ENCODE peak calls at places on chromosomes 12 and 14, in five cellular contexts. A is HCT116, Q is ascending aorta, G is WERI-Rb-1, Y is psoas muscle. W is an unnamed sample.

GRCh38 chr12:107359382-107359781 is 266.0 kb upstream of the CRY1 start:
- DNase-seq in Y (no peak), Q (no peak), G (no peak), A (no peak), W (no peak)

GRCh38 chr14:58565834-58566233 is 71.9 kb upstream of the DACT1 start:
- DNase-seq in Y (no peak), G (no peak), Q (no peak), A (no peak), W (no peak)

GRCh38 chr12:11771895-11772502 is 122.5 kb downstream of the ETV6 start:
- DNase-seq in A (no peak), G (no peak), Y (no peak), Q (no peak), W (no peak)

GRCh38 chr12:95204141-95204866 is 13.0 kb downstream of the FGD6 start:
- DNase-seq in Q (peak; percentile 18), A (peak; percentile 96), Y (no peak), G (no peak), W (no peak)

GRCh38 chr14:45893127-45893526 is 640.1 kb upstream of the MIS18BP1 start:
- DNase-seq in Y (no peak), G (no peak), A (no peak), Q (no peak), W (no peak)

GRCh38 chr12:75130811-75131210 is 78.8 kb downstream of the KCNC2 start:
- DNase-seq in Q (no peak), A (no peak), G (peak; percentile 63), Y (no peak), W (no peak)

GRCh38 chr12:101839324-101840283 is 8.8 kb upstream of the GNPTAB start:
- DNase-seq in Y (peak; percentile 34), G (peak; percentile 62), A (peak; percentile 48), Q (no peak), W (peak; percentile 42)

GRCh38 chr14:94643316-94644101 is 31.3 kb downstream of the SERPINA3 start:
- DNase-seq in Y (no peak), Q (no peak), G (no peak), A (no peak), W (no peak)

GRCh38 chr12:9049520-9050133 is 60.3 kb downstream of the KLRG1 start:
- DNase-seq in A (peak; percentile 48), G (no peak), Y (no peak), Q (no peak), W (peak; percentile 44)

GRCh38 chr12:26970136-26970535 is 31.9 kb downstream of the FGFR1OP2 start:
- DNase-seq in Q (no peak), Y (no peak), G (no peak), A (no peak), W (no peak)

GRCh38 chr12:131432532-131433260 is 278.2 kb upstream of the SFSWAP start:
- DNase-seq in Q (no peak), Y (no peak), G (no peak), A (no peak), W (no peak)

GRCh38 chr12:51011960-51012359 is 14.2 kb downstream of the SLC11A2 start:
- DNase-seq in A (no peak), Q (no peak), Y (peak; percentile 27), G (peak; percentile 57), W (peak; percentile 34)

GRCh38 chr12:57889541-57889989 is 43.0 kb upstream of the CTDSP2 start:
- DNase-seq in A (no peak), Y (peak; percentile 75), G (no peak), Q (peak; percentile 84), W (no peak)

GRCh38 chr12:51520576-51521325 is 70.3 kb upstream of the SCN8A start:
- DNase-seq in G (peak; percentile 77), Q (no peak), A (no peak), Y (no peak), W (no peak)

GRCh38 chr14:68945585-68946289 is 33.4 kb downstream of the ACTN1 start:
- DNase-seq in Y (no peak), A (no peak), G (no peak), Q (no peak), W (no peak)

GRCh38 chr12:53298154-53298553 is 1.3 kb upstream of the MYG1 start:
- DNase-seq in A (no peak), Q (no peak), Y (no peak), G (no peak), W (no peak)

GRCh38 chr14:35695647-35696046 is 113.4 kb downstream of the RALGAPA1 start:
- DNase-seq in Y (no peak), G (no peak), Q (no peak), A (no peak), W (no peak)

GRCh38 chr14:32938719-32939253 is at the start of gene NPAS3:
- DNase-seq in G (no peak), A (no peak), Y (peak; percentile 36), Q (no peak), W (peak; percentile 37)

GRCh38 chr14:72888636-72889201 is 5.2 kb downstream of the DPF3 start:
- DNase-seq in A (no peak), G (no peak), Q (no peak), Y (no peak), W (no peak)

GRCh38 chr12:121957831-121958515 is 39.6 kb downstream of the CFAP251 start:
- DNase-seq in G (no peak), A (no peak), Y (no peak), Q (no peak), W (no peak)
- H3K36me3 ChIP-seq in G (no peaks in the 10 kb centered on the region), A (no peaks in the 10 kb centered on the region), Y (peaks cover 7% of the 10 kb centered on the region), Q (no peaks in the 10 kb centered on the region), W (no peaks in the 10 kb centered on the region)

DNA sequence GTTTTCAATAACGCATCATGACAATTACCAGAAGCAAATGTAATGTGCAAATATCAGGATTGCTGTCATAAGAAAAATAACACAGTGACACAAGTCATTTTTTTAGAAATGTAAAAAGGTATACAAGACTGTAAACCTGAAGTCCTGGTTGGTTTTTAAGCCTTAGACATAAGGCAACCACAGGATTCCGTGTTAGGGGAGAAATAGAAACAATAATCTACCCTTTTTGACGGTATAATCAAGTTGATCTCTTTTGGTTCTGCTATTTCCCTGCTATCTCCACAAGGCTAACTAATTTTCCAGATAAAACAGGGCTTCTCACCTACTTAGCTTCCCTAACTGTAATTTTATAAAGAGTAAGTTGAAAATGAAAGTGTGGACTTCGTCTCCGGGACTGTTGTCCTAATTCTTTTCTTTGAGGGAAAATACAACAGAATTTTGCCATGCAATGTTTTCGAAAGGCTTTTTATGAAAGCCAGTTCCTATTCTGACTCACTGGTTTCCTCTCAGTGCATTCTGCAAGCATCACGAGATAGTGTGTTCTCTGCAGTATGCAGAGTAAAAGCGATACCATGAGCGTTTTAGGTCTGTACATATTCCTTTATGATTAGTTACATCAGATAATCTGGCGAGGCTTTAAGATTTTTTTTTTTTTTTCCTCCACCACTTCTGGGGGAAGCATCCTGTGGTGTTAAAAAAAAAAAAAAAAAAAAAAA is 10.6 kb downstream of the MYO1H start:
- DNase-seq in Q (no peak), G (no peak), Y (no peak), A (no peak), W (no peak)
- H3K4me3 ChIP-seq in Q (no peak overlapping the region), G (no peak overlapping the region), Y (no peak overlapping the region), A (no peak overlapping the region), W (no peak overlapping the region)

GRCh38 chr12:7645395-7646177 is 20.1 kb downstream of the APOBEC1 start:
- DNase-seq in G (peak; percentile 27), Y (no peak), Q (no peak), A (peak; percentile 24), W (peak; percentile 52)
- H3K36me3 ChIP-seq in G (no peaks in the 10 kb centered on the region), Y (no peaks in the 10 kb centered on the region), Q (no peaks in the 10 kb centered on the region), A (no peaks in the 10 kb centered on the region), W (no peaks in the 10 kb centered on the region)

DNA sequence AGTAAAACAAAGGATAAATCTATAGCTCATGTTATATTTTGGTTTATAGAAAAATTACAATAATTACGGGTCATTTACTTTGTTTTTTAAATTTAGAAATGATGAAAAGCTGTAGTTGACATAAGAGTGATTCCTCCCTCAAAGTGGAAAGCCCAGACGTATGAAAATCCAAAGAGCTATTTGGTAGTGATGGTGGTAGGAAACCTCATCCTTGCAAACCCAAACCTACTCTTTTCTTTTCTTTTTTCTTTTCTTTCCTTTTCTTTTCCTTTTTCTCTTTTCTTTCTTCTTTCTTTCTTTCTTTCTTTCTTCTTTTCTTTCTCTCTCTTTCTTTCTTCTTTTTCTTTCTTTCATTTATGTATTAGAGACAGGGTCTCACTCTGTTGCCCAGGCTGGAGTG is 190.3 kb upstream of the RASSF8 start:
- DNase-seq in Q (no peak), A (no peak), Y (no peak), G (no peak), W (no peak)
- H3K4me3 ChIP-seq in Q (no peak overlapping the region), A (no peak overlapping the region), Y (no peak overlapping the region), G (no peak overlapping the region), W (no peak overlapping the region)

GRCh38 chr12:85963322-85963721 is 89.2 kb downstream of the NTS start:
- DNase-seq in G (no peak), Q (no peak), A (no peak), Y (no peak), W (no peak)

GRCh38 chr12:85971800-85972199 is 97.7 kb downstream of the NTS start:
- DNase-seq in Y (no peak), G (no peak), A (no peak), Q (no peak), W (no peak)

GRCh38 chr12:85968606-85969005 is 94.5 kb downstream of the NTS start:
- DNase-seq in G (no peak), A (no peak), Q (no peak), Y (no peak), W (no peak)
- H3K36me3 ChIP-seq in G (no peaks in the 10 kb centered on the region), A (no peaks in the 10 kb centered on the region), Q (no peaks in the 10 kb centered on the region), Y (no peaks in the 10 kb centered on the region), W (no peaks in the 10 kb centered on the region)

GRCh38 chr14:104693482-104694431 is 4.3 kb downstream of the INF2 start:
- DNase-seq in G (no peak), A (no peak), Q (no peak), Y (no peak), W (no peak)
- H3K4me3 ChIP-seq in G (no peak overlapping the region), A (no peak overlapping the region), Q (no peak overlapping the region), Y (no peak overlapping the region), W (no peak overlapping the region)

DNA sequence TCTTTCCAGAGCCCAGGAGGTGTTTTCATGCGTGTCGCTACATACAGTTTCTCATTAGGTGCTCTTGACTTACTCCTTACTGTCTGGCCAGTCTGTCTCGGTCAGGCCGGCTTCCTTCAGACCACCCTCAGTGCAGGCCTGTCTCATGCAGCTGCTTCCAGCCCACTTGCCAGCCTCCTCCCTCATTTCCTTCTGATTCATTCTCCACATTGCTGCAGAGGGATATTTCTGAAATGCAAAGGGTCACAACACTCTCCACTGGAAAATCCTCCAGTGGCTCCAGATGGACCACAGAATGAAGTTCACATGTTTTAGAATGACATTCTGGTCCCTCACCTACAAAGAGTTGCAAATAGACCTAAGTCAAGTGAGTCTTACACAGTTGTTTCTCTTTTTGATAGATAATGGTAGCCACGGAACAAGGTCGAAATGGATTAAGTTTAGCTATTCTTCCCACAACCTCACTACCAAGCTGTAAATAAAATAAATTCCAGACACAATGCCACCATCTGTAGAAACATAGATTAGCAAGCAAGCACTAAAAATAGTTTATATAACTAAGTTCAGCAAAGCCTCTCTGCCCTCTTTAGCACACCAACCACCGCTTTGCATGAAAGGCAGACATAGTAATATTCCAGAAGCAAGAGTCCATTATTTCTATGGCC is 146.9 kb downstream of the ESR2 start:
- DNase-seq in A (no peak), Q (no peak), G (no peak), Y (no peak), W (no peak)
- H3K36me3 ChIP-seq in A (no peaks in the 10 kb centered on the region), Q (peaks cover 67% of the 10 kb centered on the region), G (peaks cover 52% of the 10 kb centered on the region), Y (peaks cover 96% of the 10 kb centered on the region), W (peaks cover 9% of the 10 kb centered on the region)